ENCODE peak calls at places on chromosome 21, in four cellular contexts. T is kidney glomerular epithelial cell, P is colonic mucosa, R is right lobe of liver. B is an unnamed sample.

GRCh38 chr21:8989261-8989882 is 1532.0 kb upstream of the TPTE start:
- DNase-seq in T (no peak), P (no peak), R (no peak), B (peak; percentile 3)

GRCh38 chr21:32044205-32044874 is 171.5 kb downstream of the HUNK start:
- DNase-seq in T (no peak), P (no peak), R (no peak), B (no peak)

GRCh38 chr21:46154155-46154954 is 1.0 kb downstream of the FTCD start:
- DNase-seq in T (no peak), P (no peak), R (peak; percentile 63), B (no peak)

GRCh38 chr21:34915364-34915834 is 133.7 kb downstream of the RUNX1 start:
- DNase-seq in T (peak; percentile 67), P (no peak), R (no peak), B (no peak)

GRCh38 chr21:34198232-34199120 is 125.1 kb downstream of the MRPS6 start:
- DNase-seq in T (no peak), P (no peak), R (no peak), B (no peak)

GRCh38 chr21:32456497-32456918 is 44.0 kb downstream of the EVA1C start:
- DNase-seq in T (no peak), P (no peak), R (no peak), B (no peak)

GRCh38 chr21:29443398-29444010 is 144.8 kb downstream of the BACH1 start:
- DNase-seq in T (no peak), P (no peak), R (no peak), B (no peak)

GRCh38 chr21:36799869-36800268 is 101.0 kb downstream of the SIM2 start:
- DNase-seq in T (no peak), P (no peak), R (no peak), B (no peak)

GRCh38 chr21:34817821-34818662 is 149.2 kb downstream of the CLIC6 start:
- DNase-seq in T (no peak), P (peak; percentile 17), R (no peak), B (no peak)

GRCh38 chr21:45570071-45570470 is 27.8 kb upstream of the SLC19A1 start:
- DNase-seq in T (no peak), P (no peak), R (no peak), B (no peak)

GRCh38 chr21:44539031-44539430 is 964 bp downstream of the KRTAP10-1 start:
- DNase-seq in T (no peak), P (peak; percentile 12), R (no peak), B (no peak)

GRCh38 chr21:41071410-41071809 is 96.5 kb upstream of the BACE2 start:
- DNase-seq in T (no peak), P (no peak), R (no peak), B (no peak)

GRCh38 chr21:34337741-34338140 is 26.1 kb upstream of the KCNE2 start:
- DNase-seq in T (no peak), P (no peak), R (no peak), B (no peak)

GRCh38 chr21:45386728-45387371 is 18.1 kb upstream of the COL18A1 start:
- DNase-seq in T (peak; percentile 77), P (no peak), R (peak; percentile 34), B (peak; percentile 82)

GRCh38 chr21:38349111-38349746 is 92.4 kb downstream of the KCNJ15 start:
- DNase-seq in T (peak; percentile 87), P (no peak), R (no peak), B (no peak)

GRCh38 chr21:32806810-32807386 is 35.3 kb upstream of the PAXBP1 start:
- DNase-seq in T (no peak), P (no peak), R (no peak), B (no peak)

GRCh38 chr21:28885853-28886177 is 106.9 kb downstream of the LTN1 start:
- DNase-seq in T (no peak), P (no peak), R (no peak), B (no peak)

GRCh38 chr21:34909492-34910292 is 139.4 kb downstream of the RUNX1 start:
- DNase-seq in T (no peak), P (no peak), R (no peak), B (no peak)

GRCh38 chr21:37367301-37367757 is 756 bp downstream of the DYRK1A start:
- DNase-seq in T (no peak), P (no peak), R (peak; percentile 41), B (no peak)

GRCh38 chr21:44318489-44319285 is 18.8 kb downstream of the PFKL start:
- DNase-seq in T (no peak), P (no peak), R (no peak), B (no peak)

GRCh38 chr21:33543505-33544129 is 779 bp downstream of the SON start:
- DNase-seq in T (peak; percentile 61), P (peak; percentile 81), R (peak; percentile 78), B (peak; percentile 51)

GRCh38 chr21:45447821-45448220 is 42.9 kb downstream of the COL18A1 start:
- DNase-seq in T (peak; percentile 60), P (no peak), R (peak; percentile 15), B (no peak)

GRCh38 chr21:38351176-38351959 is 94.6 kb downstream of the KCNJ15 start:
- DNase-seq in T (no peak), P (no peak), R (no peak), B (no peak)

GRCh38 chr21:37505963-37506362 is 139.4 kb downstream of the DYRK1A start:
- DNase-seq in T (no peak), P (no peak), R (no peak), B (no peak)

GRCh38 chr21:39377444-39378050 is 28.7 kb upstream of the HMGN1 start:
- DNase-seq in T (no peak), P (no peak), R (no peak), B (no peak)

GRCh38 chr21:43211085-43212071 is 42.6 kb downstream of the CRYAA start:
- DNase-seq in T (no peak), P (peak; percentile 80), R (peak; percentile 92), B (no peak)

GRCh38 chr21:44352253-44352860 is 1.1 kb upstream of the TRPM2 start:
- DNase-seq in T (no peak), P (no peak), R (no peak), B (no peak)